ENCODE peak calls at places on chromosomes 16 and 17, in four cellular contexts. One of them, this sample, is unnamed.

GRCh38 chr17:60163108-60163784 is 13.5 kb downstream of the CA4 start:
- DNase-seq in endothelial cell: peak; percentile 53
- DNase-seq in activated naive CD8-positive, alpha-beta T cell treated with anti-CD3 and anti-CD28 coated beads for 36 hours: no peak
- DNase-seq in progenitor cell of endocrine pancreas: no peak
- DNase-seq in this sample: no peak

GRCh38 chr17:36703860-36704266 is 102.5 kb downstream of the MRM1 start:
- DNase-seq in endothelial cell: peak; percentile 83
- DNase-seq in activated naive CD8-positive, alpha-beta T cell treated with anti-CD3 and anti-CD28 coated beads for 36 hours: peak; percentile 59
- DNase-seq in progenitor cell of endocrine pancreas: peak; percentile 89
- DNase-seq in this sample: peak; percentile 42

GRCh38 chr16:12896562-12896961 is 4.8 kb upstream of the SHISA9 start:
- DNase-seq in endothelial cell: peak; percentile 36
- DNase-seq in activated naive CD8-positive, alpha-beta T cell treated with anti-CD3 and anti-CD28 coated beads for 36 hours: no peak
- DNase-seq in progenitor cell of endocrine pancreas: no peak
- DNase-seq in this sample: peak; percentile 32

GRCh38 chr16:70523621-70524405 is at the start of gene SF3B3:
- DNase-seq in endothelial cell: peak; percentile 50
- DNase-seq in activated naive CD8-positive, alpha-beta T cell treated with anti-CD3 and anti-CD28 coated beads for 36 hours: peak; percentile 70
- DNase-seq in progenitor cell of endocrine pancreas: peak; percentile 36
- DNase-seq in this sample: peak; percentile 62

GRCh38 chr17:1961187-1961586 is 63.9 kb downstream of the RTN4RL1 start:
- DNase-seq in endothelial cell: no peak
- DNase-seq in activated naive CD8-positive, alpha-beta T cell treated with anti-CD3 and anti-CD28 coated beads for 36 hours: no peak
- DNase-seq in progenitor cell of endocrine pancreas: no peak
- DNase-seq in this sample: no peak

GRCh38 chr16:85486256-85486915 is 126.7 kb upstream of the GSE1 start:
- DNase-seq in endothelial cell: no peak
- DNase-seq in activated naive CD8-positive, alpha-beta T cell treated with anti-CD3 and anti-CD28 coated beads for 36 hours: no peak
- DNase-seq in progenitor cell of endocrine pancreas: no peak
- DNase-seq in this sample: no peak

GRCh38 chr16:81620796-81621195 is 158.3 kb upstream of the PLCG2 start:
- DNase-seq in endothelial cell: no peak
- DNase-seq in activated naive CD8-positive, alpha-beta T cell treated with anti-CD3 and anti-CD28 coated beads for 36 hours: no peak
- DNase-seq in progenitor cell of endocrine pancreas: no peak
- DNase-seq in this sample: no peak

GRCh38 chr17:64081802-64082799 is 47.8 kb downstream of the ERN1 start:
- DNase-seq in endothelial cell: peak; percentile 11
- DNase-seq in activated naive CD8-positive, alpha-beta T cell treated with anti-CD3 and anti-CD28 coated beads for 36 hours: peak; percentile 11
- DNase-seq in progenitor cell of endocrine pancreas: no peak
- DNase-seq in this sample: no peak

GRCh38 chr16:53899471-53899870 is 195.5 kb downstream of the FTO start:
- DNase-seq in endothelial cell: no peak
- DNase-seq in activated naive CD8-positive, alpha-beta T cell treated with anti-CD3 and anti-CD28 coated beads for 36 hours: no peak
- DNase-seq in progenitor cell of endocrine pancreas: no peak
- DNase-seq in this sample: no peak

GRCh38 chr16:88719267-88719932 is 13.1 kb downstream of the CTU2 start:
- DNase-seq in endothelial cell: no peak
- DNase-seq in activated naive CD8-positive, alpha-beta T cell treated with anti-CD3 and anti-CD28 coated beads for 36 hours: no peak
- DNase-seq in progenitor cell of endocrine pancreas: no peak
- DNase-seq in this sample: no peak

GRCh38 chr16:17544785-17545184 is 74.0 kb upstream of the XYLT1 start:
- DNase-seq in endothelial cell: peak; percentile 10
- DNase-seq in activated naive CD8-positive, alpha-beta T cell treated with anti-CD3 and anti-CD28 coated beads for 36 hours: no peak
- DNase-seq in progenitor cell of endocrine pancreas: no peak
- DNase-seq in this sample: no peak

GRCh38 chr17:47808830-47809480 is 12.6 kb downstream of the OSBPL7 start:
- DNase-seq in endothelial cell: no peak
- DNase-seq in activated naive CD8-positive, alpha-beta T cell treated with anti-CD3 and anti-CD28 coated beads for 36 hours: no peak
- DNase-seq in progenitor cell of endocrine pancreas: no peak
- DNase-seq in this sample: no peak

GRCh38 chr16:62383941-62384340 is 347.7 kb upstream of the CDH8 start:
- DNase-seq in endothelial cell: no peak
- DNase-seq in activated naive CD8-positive, alpha-beta T cell treated with anti-CD3 and anti-CD28 coated beads for 36 hours: no peak
- DNase-seq in progenitor cell of endocrine pancreas: no peak
- DNase-seq in this sample: no peak

GRCh38 chr16:1102921-1103648 is 7.0 kb upstream of the C1QTNF8 start:
- DNase-seq in endothelial cell: peak; percentile 80
- DNase-seq in activated naive CD8-positive, alpha-beta T cell treated with anti-CD3 and anti-CD28 coated beads for 36 hours: peak; percentile 76
- DNase-seq in progenitor cell of endocrine pancreas: peak; percentile 76
- DNase-seq in this sample: peak; percentile 95

GRCh38 chr17:9676742-9677387 is 31.5 kb downstream of the USP43 start:
- DNase-seq in endothelial cell: no peak
- DNase-seq in activated naive CD8-positive, alpha-beta T cell treated with anti-CD3 and anti-CD28 coated beads for 36 hours: no peak
- DNase-seq in progenitor cell of endocrine pancreas: no peak
- DNase-seq in this sample: no peak

This sample was measured in GM20000.